ENCODE peak calls at places on chromosome 6, in seven cellular contexts. One of them, this sample, is unnamed.

GRCh38 chr6:26025047-26025893 is 62.0 kb upstream of the HFE start:
- DNase-seq in right atrium auricular region: no peak
- DNase-seq in RWPE1: no peak
- DNase-seq in AG04450: no peak
- DNase-seq in cardiac muscle cell: peak; percentile 80
- DNase-seq in MM.1S: peak; percentile 30
- DNase-seq in WERI-Rb-1: no peak
- DNase-seq in this sample: no peak

GRCh38 chr6:159169557-159170332 is 545 bp downstream of the FNDC1 start:
- DNase-seq in right atrium auricular region: no peak
- DNase-seq in RWPE1: no peak
- DNase-seq in AG04450: no peak
- DNase-seq in cardiac muscle cell: peak; percentile 55
- DNase-seq in MM.1S: no peak
- DNase-seq in WERI-Rb-1: peak; percentile 54
- DNase-seq in this sample: no peak

GRCh38 chr6:166742981-166743380 is 115.9 kb upstream of the RPS6KA2 start:
- DNase-seq in right atrium auricular region: no peak
- DNase-seq in RWPE1: no peak
- DNase-seq in AG04450: no peak
- DNase-seq in cardiac muscle cell: no peak
- DNase-seq in MM.1S: no peak
- DNase-seq in WERI-Rb-1: no peak
- DNase-seq in this sample: no peak

GRCh38 chr6:150934380-150934779 is 68.9 kb downstream of the MTHFD1L start:
- DNase-seq in right atrium auricular region: no peak
- DNase-seq in RWPE1: no peak
- DNase-seq in AG04450: no peak
- DNase-seq in cardiac muscle cell: peak; percentile 72
- DNase-seq in MM.1S: no peak
- DNase-seq in WERI-Rb-1: no peak
- DNase-seq in this sample: peak; percentile 24

GRCh38 chr6:92380803-92381601 is 1038.4 kb downstream of the EPHA7 start:
- DNase-seq in right atrium auricular region: no peak
- DNase-seq in RWPE1: no peak
- DNase-seq in AG04450: no peak
- DNase-seq in cardiac muscle cell: no peak
- DNase-seq in MM.1S: peak; percentile 60
- DNase-seq in WERI-Rb-1: no peak
- DNase-seq in this sample: no peak

GRCh38 chr6:133741375-133741861 is 147.5 kb upstream of the TCF21 start:
- DNase-seq in right atrium auricular region: no peak
- DNase-seq in RWPE1: no peak
- DNase-seq in AG04450: no peak
- DNase-seq in cardiac muscle cell: peak; percentile 52
- DNase-seq in MM.1S: no peak
- DNase-seq in WERI-Rb-1: peak; percentile 13
- DNase-seq in this sample: no peak

GRCh38 chr6:20696676-20697075 is 162.4 kb downstream of the CDKAL1 start:
- DNase-seq in right atrium auricular region: no peak
- DNase-seq in RWPE1: no peak
- DNase-seq in AG04450: peak; percentile 52
- DNase-seq in cardiac muscle cell: peak; percentile 87
- DNase-seq in MM.1S: no peak
- DNase-seq in WERI-Rb-1: no peak
- DNase-seq in this sample: no peak

GRCh38 chr6:142746524-142746923 is 198.5 kb downstream of the HIVEP2 start:
- DNase-seq in right atrium auricular region: no peak
- DNase-seq in RWPE1: no peak
- DNase-seq in AG04450: no peak
- DNase-seq in cardiac muscle cell: peak; percentile 50
- DNase-seq in MM.1S: no peak
- DNase-seq in WERI-Rb-1: peak; percentile 49
- DNase-seq in this sample: no peak

GRCh38 chr6:119612871-119613515 is 263.4 kb upstream of the MAN1A1 start:
- DNase-seq in right atrium auricular region: no peak
- DNase-seq in RWPE1: no peak
- DNase-seq in AG04450: no peak
- DNase-seq in cardiac muscle cell: no peak
- DNase-seq in MM.1S: no peak
- DNase-seq in WERI-Rb-1: no peak
- DNase-seq in this sample: no peak

GRCh38 chr6:106702451-106703110 is 73.2 kb downstream of the QRSL1 start:
- DNase-seq in right atrium auricular region: no peak
- DNase-seq in RWPE1: no peak
- DNase-seq in AG04450: no peak
- DNase-seq in cardiac muscle cell: no peak
- DNase-seq in MM.1S: no peak
- DNase-seq in WERI-Rb-1: no peak
- DNase-seq in this sample: no peak

GRCh38 chr6:121868191-121868590 is 432.7 kb downstream of the GJA1 start:
- DNase-seq in right atrium auricular region: no peak
- DNase-seq in RWPE1: no peak
- DNase-seq in AG04450: no peak
- DNase-seq in cardiac muscle cell: peak; percentile 66
- DNase-seq in MM.1S: no peak
- DNase-seq in WERI-Rb-1: no peak
- DNase-seq in this sample: no peak

GRCh38 chr6:147395158-147395557 is 113.3 kb upstream of the SAMD5 start:
- DNase-seq in right atrium auricular region: no peak
- DNase-seq in RWPE1: no peak
- DNase-seq in AG04450: no peak
- DNase-seq in cardiac muscle cell: peak; percentile 26
- DNase-seq in MM.1S: no peak
- DNase-seq in WERI-Rb-1: no peak
- DNase-seq in this sample: no peak

GRCh38 chr6:96582457-96582856 is 19.5 kb downstream of the FHL5 start:
- DNase-seq in right atrium auricular region: no peak
- DNase-seq in RWPE1: no peak
- DNase-seq in AG04450: no peak
- DNase-seq in cardiac muscle cell: no peak
- DNase-seq in MM.1S: no peak
- DNase-seq in WERI-Rb-1: no peak
- DNase-seq in this sample: no peak

GRCh38 chr6:82251942-82252341 is 4.4 kb upstream of the IBTK start:
- DNase-seq in right atrium auricular region: no peak
- DNase-seq in RWPE1: peak; percentile 50
- DNase-seq in AG04450: no peak
- DNase-seq in cardiac muscle cell: peak; percentile 68
- DNase-seq in MM.1S: peak; percentile 42
- DNase-seq in WERI-Rb-1: no peak
- DNase-seq in this sample: no peak

GRCh38 chr6:139375239-139376053 is 998 bp upstream of the CITED2 start:
- DNase-seq in right atrium auricular region: peak; percentile 93
- DNase-seq in RWPE1: peak; percentile 80
- DNase-seq in AG04450: peak; percentile 95
- DNase-seq in cardiac muscle cell: peak; percentile 99
- DNase-seq in MM.1S: peak; percentile 96
- DNase-seq in WERI-Rb-1: peak; percentile 84
- DNase-seq in this sample: peak; percentile 97

GRCh38 chr6:3190056-3190455 is 32.7 kb upstream of the TUBB2A start:
- DNase-seq in right atrium auricular region: no peak
- DNase-seq in RWPE1: no peak
- DNase-seq in AG04450: no peak
- DNase-seq in cardiac muscle cell: no peak
- DNase-seq in MM.1S: no peak
- DNase-seq in WERI-Rb-1: no peak
- DNase-seq in this sample: no peak

GRCh38 chr6:17178754-17179153 is 76.9 kb downstream of the STMND1 start:
- DNase-seq in right atrium auricular region: no peak
- DNase-seq in RWPE1: no peak
- DNase-seq in AG04450: no peak
- DNase-seq in cardiac muscle cell: no peak
- DNase-seq in MM.1S: no peak
- DNase-seq in WERI-Rb-1: no peak
- DNase-seq in this sample: no peak

GRCh38 chr6:75848274-75848673 is 99.2 kb downstream of the MYO6 start:
- DNase-seq in right atrium auricular region: no peak
- DNase-seq in RWPE1: no peak
- DNase-seq in AG04450: no peak
- DNase-seq in cardiac muscle cell: no peak
- DNase-seq in MM.1S: no peak
- DNase-seq in WERI-Rb-1: no peak
- DNase-seq in this sample: no peak

GRCh38 chr6:114108119-114109002 is 137.4 kb upstream of the HDAC2 start:
- DNase-seq in right atrium auricular region: peak; percentile 66
- DNase-seq in RWPE1: peak; percentile 53
- DNase-seq in AG04450: peak; percentile 34
- DNase-seq in cardiac muscle cell: peak; percentile 76
- DNase-seq in MM.1S: peak; percentile 64
- DNase-seq in WERI-Rb-1: peak; percentile 92
- DNase-seq in this sample: no peak

GRCh38 chr6:135066806-135067205 is 12.2 kb upstream of the HBS1L start:
- DNase-seq in right atrium auricular region: no peak
- DNase-seq in RWPE1: no peak
- DNase-seq in AG04450: no peak
- DNase-seq in cardiac muscle cell: no peak
- DNase-seq in MM.1S: no peak
- DNase-seq in WERI-Rb-1: no peak
- DNase-seq in this sample: no peak

DNA sequence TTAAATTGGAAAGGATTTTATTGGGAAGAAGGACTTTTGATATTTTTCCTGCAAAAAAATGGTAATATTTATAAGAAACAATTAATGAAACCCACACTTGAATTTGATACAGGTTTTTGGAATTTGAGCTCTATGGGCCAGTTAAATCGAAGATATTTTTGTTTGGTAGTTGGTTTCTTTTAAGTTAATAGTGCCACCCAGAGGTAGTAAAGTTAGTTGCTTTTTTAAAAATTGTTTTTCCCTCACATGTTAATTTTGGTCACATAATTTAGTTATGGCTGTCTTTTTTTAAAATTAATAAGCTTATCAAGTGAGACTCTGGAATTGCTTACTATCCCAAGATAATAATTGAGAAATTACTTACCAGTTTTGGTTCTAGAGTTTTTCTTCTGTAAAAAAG is 7.1 kb downstream of the PRIM2 start:
- DNase-seq in right atrium auricular region: no peak
- DNase-seq in RWPE1: peak; percentile 12
- DNase-seq in AG04450: no peak
- DNase-seq in cardiac muscle cell: no peak
- DNase-seq in MM.1S: peak; percentile 11
- DNase-seq in WERI-Rb-1: no peak
- DNase-seq in this sample: no peak
- TF ChIP-seq CTCF in right atrium auricular region: peak; percentile 65
- TF ChIP-seq CTCF in RWPE1: peak; percentile 49
- TF ChIP-seq CTCF in AG04450: peak; percentile 48
- TF ChIP-seq CTCF in cardiac muscle cell: peak; percentile 48
- TF ChIP-seq CTCF in MM.1S: peak; percentile 42
- TF ChIP-seq CTCF in WERI-Rb-1: no peak
- TF ChIP-seq CTCF in this sample: peak; percentile 63

DNA sequence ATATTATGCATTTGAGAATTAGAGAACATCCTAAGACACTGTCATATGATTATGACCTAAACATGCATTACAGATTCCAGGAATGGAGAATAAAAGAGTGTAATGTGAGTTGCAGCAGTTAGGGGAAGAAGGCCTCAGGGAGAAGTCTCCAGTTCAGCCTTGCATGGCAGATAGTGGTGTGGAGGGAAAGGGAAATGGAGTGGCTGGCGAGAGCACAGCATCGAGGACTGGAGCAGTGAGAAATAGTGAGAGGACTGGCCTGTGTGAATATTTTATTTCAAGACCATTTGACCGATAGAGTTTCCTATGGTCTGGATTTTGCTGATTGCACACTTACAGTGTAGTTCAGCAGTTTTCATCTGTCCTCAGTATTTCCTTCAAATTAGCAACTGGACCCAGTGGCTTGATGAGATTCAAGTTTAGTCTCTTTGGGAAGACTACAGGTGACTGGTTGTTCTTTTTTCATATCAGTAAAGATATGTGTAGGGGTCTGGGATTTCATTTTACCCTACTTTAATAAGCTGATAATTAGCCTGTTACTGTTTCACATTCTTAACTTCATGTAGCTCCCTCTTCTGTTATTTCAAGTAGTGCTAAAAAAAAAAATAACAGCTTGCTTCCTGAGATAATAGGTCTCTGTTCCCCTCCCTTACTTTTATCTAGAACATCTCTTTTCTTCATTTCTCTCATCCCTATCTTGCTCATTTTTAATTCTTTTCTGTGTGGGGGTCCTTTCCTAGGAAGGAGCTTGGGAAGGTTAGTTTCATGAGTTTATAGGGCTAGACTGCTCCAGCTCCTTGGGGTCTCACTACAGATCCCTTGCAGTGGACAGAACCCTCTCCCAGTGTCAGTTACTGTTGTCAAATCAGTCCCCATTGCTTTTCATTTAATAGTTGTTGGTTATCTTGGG is 27.9 kb downstream of the BLTP3A start:
- DNase-seq in right atrium auricular region: no peak
- DNase-seq in RWPE1: no peak
- DNase-seq in AG04450: no peak
- DNase-seq in cardiac muscle cell: no peak
- DNase-seq in MM.1S: no peak
- DNase-seq in WERI-Rb-1: no peak
- DNase-seq in this sample: no peak
- H3K27ac ChIP-seq in right atrium auricular region: no peak overlapping the region
- H3K27ac ChIP-seq in RWPE1: no peak overlapping the region
- H3K27ac ChIP-seq in AG04450: no peak overlapping the region
- H3K27ac ChIP-seq in cardiac muscle cell: peak overlapping the region; percentile 42
- H3K27ac ChIP-seq in MM.1S: no peak overlapping the region
- H3K27ac ChIP-seq in WERI-Rb-1: peak overlapping the region; percentile 0
- H3K27ac ChIP-seq in this sample: no peak overlapping the region

DNA sequence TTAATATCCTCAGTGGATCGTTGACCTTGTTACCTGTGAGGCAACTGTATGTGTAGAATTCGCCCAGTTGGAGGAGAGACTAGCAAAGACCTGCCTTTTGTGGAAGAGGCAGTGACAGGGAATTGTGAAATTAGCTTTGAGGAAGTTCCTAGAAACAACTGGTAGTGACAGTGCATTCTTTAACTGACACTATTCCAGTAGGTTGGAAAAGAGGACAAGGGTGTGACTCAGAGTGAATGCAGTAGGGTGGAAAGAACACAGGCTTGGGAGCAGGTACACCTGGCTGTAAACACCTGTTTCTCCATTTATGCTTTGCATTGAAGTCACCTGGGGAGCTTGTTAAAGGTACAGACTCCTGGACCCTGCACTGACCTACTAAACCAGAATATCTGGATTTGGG is 295.7 kb downstream of the PHACTR1 start:
- DNase-seq in right atrium auricular region: no peak
- DNase-seq in RWPE1: no peak
- DNase-seq in AG04450: no peak
- DNase-seq in cardiac muscle cell: no peak
- DNase-seq in MM.1S: no peak
- DNase-seq in WERI-Rb-1: no peak
- DNase-seq in this sample: no peak
- TF ChIP-seq CTCF in right atrium auricular region: no peak
- TF ChIP-seq CTCF in RWPE1: no peak
- TF ChIP-seq CTCF in AG04450: no peak
- TF ChIP-seq CTCF in cardiac muscle cell: no peak
- TF ChIP-seq CTCF in MM.1S: no peak
- TF ChIP-seq CTCF in WERI-Rb-1: no peak
- TF ChIP-seq CTCF in this sample: no peak

DNA sequence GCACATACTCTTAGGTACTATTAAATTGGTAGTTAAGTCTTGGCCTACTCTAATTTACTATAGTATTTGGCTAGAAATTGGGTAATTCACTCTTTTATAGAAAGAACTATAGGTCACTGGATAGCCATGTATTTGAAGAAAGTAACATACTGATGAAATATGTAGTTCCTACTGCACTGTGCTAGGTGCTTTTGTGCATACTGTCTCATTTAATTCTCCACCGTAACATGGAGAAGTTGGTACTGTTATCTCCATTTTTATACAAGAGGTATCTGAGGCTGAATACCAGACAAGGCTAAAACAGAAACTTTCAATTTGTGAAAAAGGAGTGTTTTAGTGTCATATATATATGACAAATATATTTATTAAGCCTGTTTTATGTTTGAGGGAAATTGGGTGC is 29.8 kb downstream of the AFDN start:
- DNase-seq in right atrium auricular region: no peak
- DNase-seq in RWPE1: no peak
- DNase-seq in AG04450: no peak
- DNase-seq in cardiac muscle cell: no peak
- DNase-seq in MM.1S: no peak
- DNase-seq in WERI-Rb-1: no peak
- DNase-seq in this sample: no peak
- H3K27ac ChIP-seq in right atrium auricular region: no peak overlapping the region
- H3K27ac ChIP-seq in RWPE1: no peak overlapping the region
- H3K27ac ChIP-seq in AG04450: peak overlapping the region; percentile 13
- H3K27ac ChIP-seq in cardiac muscle cell: peak overlapping the region; percentile 82
- H3K27ac ChIP-seq in MM.1S: no peak overlapping the region
- H3K27ac ChIP-seq in WERI-Rb-1: no peak overlapping the region
- H3K27ac ChIP-seq in this sample: peak overlapping the region; percentile 53